ENCODE peak calls at places on chromosomes 2 and 18, in four cellular contexts. One of them, this sample, is unnamed.

GRCh38 chr2:128941676-128942075 is 623.0 kb upstream of the HS6ST1 start:
- DNase-seq in tibial artery: no peak
- DNase-seq in pancreas: no peak
- DNase-seq in tibial nerve: no peak
- DNase-seq in this sample: no peak

GRCh38 chr2:225040862-225041209 is 1.4 kb downstream of the DOCK10 start:
- DNase-seq in tibial artery: no peak
- DNase-seq in pancreas: no peak
- DNase-seq in tibial nerve: no peak
- DNase-seq in this sample: no peak

GRCh38 chr2:25378731-25379490 is 37.2 kb upstream of the DNMT3A start:
- DNase-seq in tibial artery: peak
- DNase-seq in pancreas: no peak
- DNase-seq in tibial nerve: no peak
- DNase-seq in this sample: no peak

GRCh38 chr2:105600949-105601708 is 143.6 kb upstream of the NCK2 start:
- DNase-seq in tibial artery: no peak
- DNase-seq in pancreas: no peak
- DNase-seq in tibial nerve: no peak
- DNase-seq in this sample: no peak

GRCh38 chr2:5132281-5132680 is 559.9 kb upstream of the SOX11 start:
- DNase-seq in tibial artery: no peak
- DNase-seq in pancreas: no peak
- DNase-seq in tibial nerve: no peak
- DNase-seq in this sample: no peak

GRCh38 chr2:20067992-20068727 is 16.7 kb upstream of the LAPTM4A start:
- DNase-seq in tibial artery: no peak
- DNase-seq in pancreas: no peak
- DNase-seq in tibial nerve: no peak
- DNase-seq in this sample: no peak

GRCh38 chr2:42804891-42805290 is 12.5 kb upstream of the HAAO start:
- DNase-seq in tibial artery: no peak
- DNase-seq in pancreas: no peak
- DNase-seq in tibial nerve: no peak
- DNase-seq in this sample: no peak

GRCh38 chr2:230327418-230328154 is 593 bp downstream of the SP140L start:
- DNase-seq in tibial artery: no peak
- DNase-seq in pancreas: no peak
- DNase-seq in tibial nerve: no peak
- DNase-seq in this sample: no peak

GRCh38 chr2:174663572-174663971 is 66.0 kb upstream of the WIPF1 start:
- DNase-seq in tibial artery: peak
- DNase-seq in pancreas: no peak
- DNase-seq in tibial nerve: no peak
- DNase-seq in this sample: no peak

GRCh38 chr2:238286551-238286950 is 1.9 kb downstream of the PER2 start:
- DNase-seq in tibial artery: peak
- DNase-seq in pancreas: no peak
- DNase-seq in tibial nerve: peak
- DNase-seq in this sample: peak

GRCh38 chr2:226274143-226274542 is 525.5 kb downstream of the IRS1 start:
- DNase-seq in tibial artery: no peak
- DNase-seq in pancreas: no peak
- DNase-seq in tibial nerve: no peak
- DNase-seq in this sample: peak

GRCh38 chr2:106948550-106948949 is 62.6 kb upstream of the ST6GAL2 start:
- DNase-seq in tibial artery: no peak
- DNase-seq in pancreas: no peak
- DNase-seq in tibial nerve: no peak
- DNase-seq in this sample: no peak

GRCh38 chr18:58754544-58755068 is 83.3 kb downstream of the MALT1 start:
- DNase-seq in tibial artery: peak
- DNase-seq in pancreas: no peak
- DNase-seq in tibial nerve: no peak
- DNase-seq in this sample: no peak

GRCh38 chr2:64049633-64050220 is 30.5 kb upstream of the VPS54 start:
- DNase-seq in tibial artery: peak
- DNase-seq in pancreas: no peak
- DNase-seq in tibial nerve: peak
- DNase-seq in this sample: no peak

GRCh38 chr2:225740086-225740485 is 340.6 kb downstream of the NYAP2 start:
- DNase-seq in tibial artery: no peak
- DNase-seq in pancreas: no peak
- DNase-seq in tibial nerve: no peak
- DNase-seq in this sample: no peak

GRCh38 chr2:1742680-1743395 is 1.5 kb downstream of the PXDN start:
- DNase-seq in tibial artery: peak
- DNase-seq in pancreas: no peak
- DNase-seq in tibial nerve: peak
- DNase-seq in this sample: peak

GRCh38 chr18:33755918-33756590 is 178.0 kb downstream of the ASXL3 start:
- DNase-seq in tibial artery: no peak
- DNase-seq in pancreas: no peak
- DNase-seq in tibial nerve: no peak
- DNase-seq in this sample: no peak

GRCh38 chr2:96413067-96413722 is 77.6 kb downstream of the NCAPH start:
- DNase-seq in tibial artery: no peak
- DNase-seq in pancreas: no peak
- DNase-seq in tibial nerve: no peak
- DNase-seq in this sample: peak

GRCh38 chr2:62195421-62196277 is at the start of gene B3GNT2:
- DNase-seq in tibial artery: peak
- DNase-seq in pancreas: peak
- DNase-seq in tibial nerve: peak
- DNase-seq in this sample: peak

GRCh38 chr18:45834303-45834702 is 8.8 kb downstream of the SIGLEC15 start:
- DNase-seq in tibial artery: no peak
- DNase-seq in pancreas: no peak
- DNase-seq in tibial nerve: no peak
- DNase-seq in this sample: no peak

GRCh38 chr2:189504238-189504637 is 63.0 kb downstream of the WDR75 start:
- DNase-seq in tibial artery: no peak
- DNase-seq in pancreas: no peak
- DNase-seq in tibial nerve: no peak
- DNase-seq in this sample: no peak

GRCh38 chr2:127089466-127090235 is 17.3 kb downstream of the BIN1 start:
- DNase-seq in tibial artery: no peak
- DNase-seq in pancreas: no peak
- DNase-seq in tibial nerve: no peak
- DNase-seq in this sample: no peak

GRCh38 chr2:220356076-220356475 is 728.6 kb downstream of the SLC4A3 start:
- DNase-seq in tibial artery: no peak
- DNase-seq in pancreas: no peak
- DNase-seq in tibial nerve: no peak
- DNase-seq in this sample: no peak

GRCh38 chr2:169095631-169096105 is 26.3 kb downstream of the DHRS9 start:
- DNase-seq in tibial artery: no peak
- DNase-seq in pancreas: no peak
- DNase-seq in tibial nerve: no peak
- DNase-seq in this sample: no peak

GRCh38 chr2:238083919-238084318 is 16.2 kb upstream of the ESPNL start:
- DNase-seq in tibial artery: no peak
- DNase-seq in pancreas: no peak
- DNase-seq in tibial nerve: no peak
- DNase-seq in this sample: no peak

GRCh38 chr2:130922417-130922816 is 85.7 kb downstream of the ARHGEF4 start:
- DNase-seq in tibial artery: no peak
- DNase-seq in pancreas: no peak
- DNase-seq in tibial nerve: no peak
- DNase-seq in this sample: no peak

GRCh38 chr2:217647925-217648324 is 354.9 kb downstream of the TNS1 start:
- DNase-seq in tibial artery: no peak
- DNase-seq in pancreas: no peak
- DNase-seq in tibial nerve: no peak
- DNase-seq in this sample: no peak

GRCh38 chr18:62325806-62326645 is 916 bp downstream of the TNFRSF11A start:
- DNase-seq in tibial artery: no peak
- DNase-seq in pancreas: peak
- DNase-seq in tibial nerve: no peak
- DNase-seq in this sample: peak

GRCh38 chr18:49725809-49726514 is 87.4 kb downstream of the ACAA2 start:
- DNase-seq in tibial artery: peak
- DNase-seq in pancreas: no peak
- DNase-seq in tibial nerve: peak
- DNase-seq in this sample: peak

GRCh38 chr18:45359275-45360009 is 255.8 kb upstream of the SLC14A2 start:
- DNase-seq in tibial artery: no peak
- DNase-seq in pancreas: peak
- DNase-seq in tibial nerve: no peak
- DNase-seq in this sample: peak

GRCh38 chr2:85017436-85018048 is 46.6 kb downstream of the KCMF1 start:
- DNase-seq in tibial artery: no peak
- DNase-seq in pancreas: no peak
- DNase-seq in tibial nerve: no peak
- DNase-seq in this sample: no peak

GRCh38 chr2:2570871-2571270 is 239.8 kb upstream of the MYT1L start:
- DNase-seq in tibial artery: peak
- DNase-seq in pancreas: no peak
- DNase-seq in tibial nerve: no peak
- DNase-seq in this sample: no peak

DNA sequence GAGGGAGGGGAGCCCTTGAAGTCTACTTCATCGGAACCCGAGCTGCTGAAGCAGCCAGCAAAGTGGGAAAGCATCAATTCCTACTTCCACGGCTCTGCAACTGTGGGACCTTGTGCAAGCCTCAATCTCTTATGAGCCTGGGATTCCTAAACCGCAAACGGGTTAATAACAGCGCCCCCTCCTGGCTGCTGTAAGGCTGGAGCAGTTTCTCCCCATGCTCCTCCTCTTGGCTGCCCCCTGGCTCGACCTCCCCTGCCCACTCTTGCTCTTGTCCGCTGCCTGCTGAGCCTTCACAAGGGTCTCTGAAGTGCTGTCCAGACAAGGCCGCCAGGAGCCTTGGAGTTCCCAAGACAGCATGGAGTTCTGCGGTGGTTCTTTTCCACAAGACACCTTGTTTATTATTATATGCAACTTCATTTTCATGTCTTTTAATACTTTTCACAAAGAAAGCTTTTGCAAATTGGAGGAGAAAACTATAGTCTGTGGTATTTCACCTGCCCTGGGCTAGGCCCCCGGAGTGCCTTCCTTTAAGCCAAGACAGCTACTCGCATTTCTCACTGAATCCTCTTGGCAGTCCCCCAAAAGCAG is 157.2 kb downstream of the DDX1 start:
- DNase-seq in tibial artery: no peak
- DNase-seq in pancreas: peak
- DNase-seq in tibial nerve: no peak
- DNase-seq in this sample: no peak
- TF ChIP-seq CTCF in tibial artery: no peak
- TF ChIP-seq CTCF in pancreas: no peak
- TF ChIP-seq CTCF in tibial nerve: no peak
- TF ChIP-seq CTCF in this sample: no peak

GRCh38 chr2:158297120-158297519 is 159.4 kb downstream of the CCDC148 start:
- DNase-seq in tibial artery: no peak
- DNase-seq in pancreas: no peak
- DNase-seq in tibial nerve: no peak
- DNase-seq in this sample: no peak
- H3K4me3 ChIP-seq in tibial artery: no peak
- H3K4me3 ChIP-seq in pancreas: no peak
- H3K4me3 ChIP-seq in tibial nerve: no peak
- H3K4me3 ChIP-seq in this sample: no peak

GRCh38 chr2:170159060-170159459 is 18.9 kb upstream of the MYO3B start:
- DNase-seq in tibial artery: no peak
- DNase-seq in pancreas: no peak
- DNase-seq in tibial nerve: no peak
- DNase-seq in this sample: no peak
- TF ChIP-seq CTCF in tibial artery: no peak
- TF ChIP-seq CTCF in pancreas: no peak
- TF ChIP-seq CTCF in tibial nerve: no peak
- TF ChIP-seq CTCF in this sample: no peak

GRCh38 chr2:45013229-45014015 is 4.2 kb upstream of the SIX2 start:
- DNase-seq in tibial artery: no peak
- DNase-seq in pancreas: peak
- DNase-seq in tibial nerve: no peak
- DNase-seq in this sample: no peak
- H3K4me3 ChIP-seq in tibial artery: peak
- H3K4me3 ChIP-seq in pancreas: peak
- H3K4me3 ChIP-seq in tibial nerve: peak
- H3K4me3 ChIP-seq in this sample: no peak

GRCh38 chr2:219218279-219219112 is at the start of gene ABCB6:
- DNase-seq in tibial artery: peak
- DNase-seq in pancreas: peak
- DNase-seq in tibial nerve: peak
- DNase-seq in this sample: peak
- TF ChIP-seq CTCF in tibial artery: no peak
- TF ChIP-seq CTCF in pancreas: no peak
- TF ChIP-seq CTCF in tibial nerve: no peak
- TF ChIP-seq CTCF in this sample: no peak

DNA sequence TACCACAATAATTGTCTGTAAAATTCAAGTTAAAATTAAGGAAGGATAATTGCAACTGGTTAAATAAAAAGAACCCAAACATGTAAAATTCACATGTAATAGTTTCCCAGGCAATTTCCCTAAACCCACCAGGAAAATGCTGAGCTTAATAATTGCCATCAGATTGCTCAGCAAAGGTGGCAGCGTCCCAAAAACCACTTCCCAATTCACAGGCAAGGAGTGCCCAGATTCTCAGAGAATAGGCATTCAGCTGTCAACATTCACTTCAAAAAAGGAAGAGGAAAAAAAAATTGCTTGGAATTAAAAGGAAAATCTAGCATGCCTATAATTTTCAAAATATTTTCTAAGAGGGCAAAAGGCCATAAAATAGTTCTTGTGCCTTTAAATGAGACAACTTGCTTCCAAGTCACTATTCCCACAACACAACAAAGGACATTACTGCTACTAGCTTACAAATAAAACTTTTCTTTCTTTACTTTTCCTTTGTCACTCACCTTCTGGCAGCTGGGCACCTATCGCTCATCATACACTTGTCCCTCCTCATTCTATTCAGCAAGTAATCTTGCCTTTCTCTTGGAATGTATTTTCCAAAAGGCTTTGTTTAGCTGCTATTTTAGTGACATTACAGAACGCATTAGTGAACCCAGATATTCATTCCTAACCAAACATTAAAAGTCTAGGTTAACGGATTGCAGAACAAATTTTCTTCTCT is 15.2 kb downstream of the SRBD1 start:
- DNase-seq in tibial artery: peak
- DNase-seq in pancreas: no peak
- DNase-seq in tibial nerve: peak
- DNase-seq in this sample: no peak
- H3K4me3 ChIP-seq in tibial artery: no peak
- H3K4me3 ChIP-seq in pancreas: no peak
- H3K4me3 ChIP-seq in tibial nerve: no peak
- H3K4me3 ChIP-seq in this sample: no peak

DNA sequence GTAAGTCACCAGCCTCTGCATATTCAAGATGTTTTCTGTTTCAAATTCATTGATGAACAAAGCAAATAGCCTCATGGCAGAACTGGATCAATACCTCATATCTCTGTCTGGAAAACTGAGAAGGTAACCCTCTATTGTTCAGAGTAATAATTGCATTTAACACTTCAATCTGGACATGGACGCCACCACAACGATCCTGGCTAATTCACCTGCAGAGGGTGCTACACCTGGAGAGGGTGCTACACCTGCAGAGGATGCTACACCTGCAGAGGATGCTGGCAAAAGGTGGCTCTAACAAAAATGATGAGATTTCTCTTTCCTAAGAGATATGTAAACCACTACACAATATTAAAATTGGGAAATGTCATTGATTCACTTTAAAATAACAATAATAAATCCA is 183.1 kb upstream of the HNRNPA3 start:
- DNase-seq in tibial artery: no peak
- DNase-seq in pancreas: no peak
- DNase-seq in tibial nerve: no peak
- DNase-seq in this sample: no peak
- TF ChIP-seq CTCF in tibial artery: no peak
- TF ChIP-seq CTCF in pancreas: no peak
- TF ChIP-seq CTCF in tibial nerve: no peak
- TF ChIP-seq CTCF in this sample: no peak

This sample was measured in upper lobe of left lung.